ENCODE peak calls at places on chromosomes 11 and 22, in ten cellular contexts. One of them, this sample, is unnamed.

GRCh38 chr11:102994101-102994500 is 38.6 kb upstream of the MMP13 start:
- DNase-seq in GM23338: no peak
- DNase-seq in sigmoid colon: no peak
- DNase-seq in transverse colon: no peak
- DNase-seq in stomach: no peak
- DNase-seq in suprapubic skin: no peak
- DNase-seq in GM12878: no peak
- DNase-seq in vagina: no peak
- DNase-seq in prostate gland: no peak
- DNase-seq in HCT116: peak
- DNase-seq in this sample: no peak

GRCh38 chr11:8087185-8087584 is 6.2 kb downstream of the TUB start:
- DNase-seq in GM23338: peak
- DNase-seq in sigmoid colon: no peak
- DNase-seq in transverse colon: no peak
- DNase-seq in stomach: no peak
- DNase-seq in suprapubic skin: no peak
- DNase-seq in GM12878: no peak
- DNase-seq in vagina: no peak
- DNase-seq in prostate gland: no peak
- DNase-seq in HCT116: no peak
- DNase-seq in this sample: no peak

GRCh38 chr11:20162824-20163777 is 2.8 kb upstream of the DBX1 start:
- DNase-seq in GM23338: peak
- DNase-seq in sigmoid colon: no peak
- DNase-seq in transverse colon: no peak
- DNase-seq in stomach: no peak
- DNase-seq in suprapubic skin: no peak
- DNase-seq in GM12878: no peak
- DNase-seq in vagina: no peak
- DNase-seq in prostate gland: no peak
- DNase-seq in HCT116: no peak
- DNase-seq in this sample: no peak

GRCh38 chr11:94796863-94797262 is 28.7 kb downstream of the AMOTL1 start:
- DNase-seq in GM23338: no peak
- DNase-seq in sigmoid colon: no peak
- DNase-seq in transverse colon: no peak
- DNase-seq in stomach: no peak
- DNase-seq in suprapubic skin: no peak
- DNase-seq in GM12878: no peak
- DNase-seq in vagina: no peak
- DNase-seq in prostate gland: no peak
- DNase-seq in HCT116: no peak
- DNase-seq in this sample: no peak

GRCh38 chr11:69718147-69718546 is 14.3 kb upstream of the FGF19 start:
- DNase-seq in GM23338: peak
- DNase-seq in sigmoid colon: no peak
- DNase-seq in transverse colon: no peak
- DNase-seq in stomach: no peak
- DNase-seq in suprapubic skin: no peak
- DNase-seq in GM12878: no peak
- DNase-seq in vagina: no peak
- DNase-seq in prostate gland: no peak
- DNase-seq in HCT116: no peak
- DNase-seq in this sample: no peak

GRCh38 chr11:11587122-11587521 is 34.7 kb downstream of the GALNT18 start:
- DNase-seq in GM23338: no peak
- DNase-seq in sigmoid colon: no peak
- DNase-seq in transverse colon: no peak
- DNase-seq in stomach: no peak
- DNase-seq in suprapubic skin: no peak
- DNase-seq in GM12878: no peak
- DNase-seq in vagina: peak
- DNase-seq in prostate gland: no peak
- DNase-seq in HCT116: no peak
- DNase-seq in this sample: no peak

GRCh38 chr22:21000215-21000986 is 1.5 kb downstream of the THAP7 start:
- DNase-seq in GM23338: no peak
- DNase-seq in sigmoid colon: no peak
- DNase-seq in transverse colon: no peak
- DNase-seq in stomach: no peak
- DNase-seq in suprapubic skin: no peak
- DNase-seq in GM12878: no peak
- DNase-seq in vagina: no peak
- DNase-seq in prostate gland: no peak
- DNase-seq in HCT116: no peak
- DNase-seq in this sample: no peak

GRCh38 chr11:85767277-85767676 is 43.7 kb downstream of the SYTL2 start:
- DNase-seq in GM23338: no peak
- DNase-seq in sigmoid colon: no peak
- DNase-seq in transverse colon: no peak
- DNase-seq in stomach: no peak
- DNase-seq in suprapubic skin: no peak
- DNase-seq in GM12878: no peak
- DNase-seq in vagina: no peak
- DNase-seq in prostate gland: no peak
- DNase-seq in HCT116: no peak
- DNase-seq in this sample: no peak

GRCh38 chr22:42188808-42189447 is 58.3 kb upstream of the CYP2D6 start:
- DNase-seq in GM23338: no peak
- DNase-seq in sigmoid colon: no peak
- DNase-seq in transverse colon: peak
- DNase-seq in stomach: no peak
- DNase-seq in suprapubic skin: no peak
- DNase-seq in GM12878: no peak
- DNase-seq in vagina: no peak
- DNase-seq in prostate gland: no peak
- DNase-seq in HCT116: peak
- DNase-seq in this sample: no peak

GRCh38 chr22:50522806-50523438 is 2.5 kb downstream of the SCO2 start:
- DNase-seq in GM23338: no peak
- DNase-seq in sigmoid colon: no peak
- DNase-seq in transverse colon: no peak
- DNase-seq in stomach: no peak
- DNase-seq in suprapubic skin: no peak
- DNase-seq in GM12878: no peak
- DNase-seq in vagina: no peak
- DNase-seq in prostate gland: no peak
- DNase-seq in HCT116: no peak
- DNase-seq in this sample: no peak

GRCh38 chr22:32998373-32998772 is 59.8 kb downstream of the SYN3 start:
- DNase-seq in GM23338: no peak
- DNase-seq in sigmoid colon: no peak
- DNase-seq in transverse colon: no peak
- DNase-seq in stomach: no peak
- DNase-seq in suprapubic skin: no peak
- DNase-seq in GM12878: no peak
- DNase-seq in vagina: no peak
- DNase-seq in prostate gland: no peak
- DNase-seq in HCT116: no peak
- DNase-seq in this sample: no peak

GRCh38 chr11:59511675-59512074 is 336 bp downstream of the OR4D9 start:
- DNase-seq in GM23338: no peak
- DNase-seq in sigmoid colon: no peak
- DNase-seq in transverse colon: no peak
- DNase-seq in stomach: no peak
- DNase-seq in suprapubic skin: no peak
- DNase-seq in GM12878: no peak
- DNase-seq in vagina: no peak
- DNase-seq in prostate gland: no peak
- DNase-seq in HCT116: no peak
- DNase-seq in this sample: no peak

DNA sequence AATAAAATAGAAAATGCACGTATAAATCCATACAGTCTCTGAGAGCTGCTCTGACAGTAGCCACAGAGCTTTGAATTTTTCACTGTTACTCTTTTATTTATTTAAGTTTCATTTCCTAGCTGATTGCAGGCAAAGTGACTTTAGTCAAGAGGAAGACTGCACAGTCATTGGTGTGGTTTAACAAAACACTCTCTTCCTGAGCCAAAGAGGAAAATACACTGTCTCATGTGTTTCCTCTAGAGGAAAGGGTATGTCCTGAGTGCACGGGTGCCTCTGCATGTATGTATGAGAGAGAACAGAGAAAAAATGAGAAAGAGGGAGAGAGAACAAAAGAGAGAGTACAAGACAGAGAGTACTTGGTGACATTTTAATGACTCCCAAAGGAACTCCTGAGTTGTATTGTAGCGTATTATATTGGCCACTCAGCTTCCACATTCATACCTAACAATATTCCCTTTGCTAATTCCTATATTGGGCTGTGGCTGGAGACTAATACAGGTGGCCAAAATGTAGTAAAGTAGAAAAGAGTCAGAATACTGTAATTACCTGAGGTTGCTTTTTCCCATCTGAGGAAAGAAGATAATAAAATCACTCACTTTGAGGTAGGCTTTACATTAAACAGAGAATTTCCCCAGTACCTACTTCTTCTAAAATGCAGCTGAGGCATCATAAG is at the start of gene OR4D9:
- DNase-seq in GM23338: no peak
- DNase-seq in sigmoid colon: no peak
- DNase-seq in transverse colon: no peak
- DNase-seq in stomach: no peak
- DNase-seq in suprapubic skin: no peak
- DNase-seq in GM12878: no peak
- DNase-seq in vagina: no peak
- DNase-seq in prostate gland: no peak
- DNase-seq in HCT116: no peak
- DNase-seq in this sample: no peak
- TF ChIP-seq POLR2AphosphoS5 in GM23338: no peak
- TF ChIP-seq POLR2AphosphoS5 in sigmoid colon: no peak
- TF ChIP-seq POLR2AphosphoS5 in transverse colon: no peak
- TF ChIP-seq POLR2AphosphoS5 in stomach: no peak
- TF ChIP-seq POLR2AphosphoS5 in suprapubic skin: no peak
- TF ChIP-seq POLR2AphosphoS5 in GM12878: no peak
- TF ChIP-seq POLR2AphosphoS5 in vagina: no peak
- TF ChIP-seq POLR2AphosphoS5 in prostate gland: no peak
- TF ChIP-seq POLR2AphosphoS5 in HCT116: no peak
- TF ChIP-seq POLR2AphosphoS5 in this sample: no peak

DNA sequence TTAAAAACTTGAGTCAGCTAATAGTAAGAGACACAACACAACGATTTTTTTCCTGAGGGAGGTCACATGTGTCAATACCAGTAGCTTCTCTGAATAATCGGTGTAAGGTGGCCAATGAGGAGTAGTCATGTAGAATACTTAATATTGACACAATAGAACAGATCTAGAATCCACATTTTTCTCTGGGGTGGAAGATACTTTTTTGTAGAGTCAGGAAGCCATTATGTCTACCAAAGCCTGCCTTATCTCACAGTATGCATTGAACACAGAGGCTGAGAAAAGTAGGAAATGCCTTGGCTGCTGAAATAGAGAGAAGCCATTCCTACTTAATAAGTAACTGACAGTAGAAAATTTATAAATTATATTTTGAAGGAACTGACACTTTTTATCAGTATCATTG is 725.0 kb downstream of the METTL15 start:
- DNase-seq in GM23338: no peak
- DNase-seq in sigmoid colon: no peak
- DNase-seq in transverse colon: no peak
- DNase-seq in stomach: no peak
- DNase-seq in suprapubic skin: no peak
- DNase-seq in GM12878: no peak
- DNase-seq in vagina: no peak
- DNase-seq in prostate gland: no peak
- DNase-seq in HCT116: no peak
- DNase-seq in this sample: no peak
- H3K27ac ChIP-seq in GM23338: no peak
- H3K27ac ChIP-seq in sigmoid colon: no peak
- H3K27ac ChIP-seq in transverse colon: no peak
- H3K27ac ChIP-seq in stomach: no peak
- H3K27ac ChIP-seq in suprapubic skin: no peak
- H3K27ac ChIP-seq in GM12878: no peak
- H3K27ac ChIP-seq in vagina: no peak
- H3K27ac ChIP-seq in prostate gland: no peak
- H3K27ac ChIP-seq in HCT116: no peak
- H3K27ac ChIP-seq in this sample: no peak

DNA sequence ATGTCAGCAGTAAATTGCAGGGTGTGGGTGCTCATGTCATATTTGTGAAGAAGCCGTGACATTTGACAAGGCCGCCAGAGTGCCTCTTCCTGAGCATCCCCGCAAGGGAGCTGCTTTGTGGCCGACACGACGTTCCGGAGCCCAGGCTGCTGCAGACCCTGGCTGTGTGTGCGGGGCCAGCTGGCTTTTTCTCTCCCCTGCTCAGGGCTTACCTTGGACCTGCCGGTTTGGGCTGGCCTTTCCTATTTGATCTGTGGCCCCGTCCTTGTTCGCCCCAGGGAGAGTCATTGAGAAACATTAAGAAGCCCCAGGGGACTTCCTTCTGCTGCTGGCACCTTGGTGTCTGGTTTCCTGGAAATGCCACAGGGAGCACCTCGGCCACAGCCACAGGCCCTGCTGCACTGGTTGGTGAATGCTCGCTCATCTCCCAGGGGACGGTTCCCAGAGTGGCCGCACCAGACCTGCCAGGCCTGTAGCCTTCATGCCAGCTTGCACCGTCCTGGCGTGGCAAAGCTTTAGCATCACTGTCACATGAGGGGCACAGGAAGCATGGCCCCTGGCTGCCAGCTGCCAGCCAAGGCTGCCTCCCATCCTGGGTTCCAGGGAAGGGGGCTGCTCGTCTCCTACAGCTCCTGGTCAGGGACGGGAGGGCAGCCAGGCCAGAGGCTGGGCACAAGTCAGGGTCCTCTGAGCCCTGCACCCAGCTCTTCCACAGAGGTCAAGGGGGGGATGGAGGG is 5.4 kb downstream of the GRK2 start:
- DNase-seq in GM23338: no peak
- DNase-seq in sigmoid colon: peak
- DNase-seq in transverse colon: peak
- DNase-seq in stomach: no peak
- DNase-seq in suprapubic skin: no peak
- DNase-seq in GM12878: peak
- DNase-seq in vagina: no peak
- DNase-seq in prostate gland: no peak
- DNase-seq in HCT116: no peak
- DNase-seq in this sample: no peak
- TF ChIP-seq POLR2AphosphoS5 in GM23338: no peak
- TF ChIP-seq POLR2AphosphoS5 in sigmoid colon: no peak
- TF ChIP-seq POLR2AphosphoS5 in transverse colon: no peak
- TF ChIP-seq POLR2AphosphoS5 in stomach: no peak
- TF ChIP-seq POLR2AphosphoS5 in suprapubic skin: no peak
- TF ChIP-seq POLR2AphosphoS5 in GM12878: no peak
- TF ChIP-seq POLR2AphosphoS5 in vagina: peak
- TF ChIP-seq POLR2AphosphoS5 in prostate gland: no peak
- TF ChIP-seq POLR2AphosphoS5 in HCT116: no peak
- TF ChIP-seq POLR2AphosphoS5 in this sample: no peak

DNA sequence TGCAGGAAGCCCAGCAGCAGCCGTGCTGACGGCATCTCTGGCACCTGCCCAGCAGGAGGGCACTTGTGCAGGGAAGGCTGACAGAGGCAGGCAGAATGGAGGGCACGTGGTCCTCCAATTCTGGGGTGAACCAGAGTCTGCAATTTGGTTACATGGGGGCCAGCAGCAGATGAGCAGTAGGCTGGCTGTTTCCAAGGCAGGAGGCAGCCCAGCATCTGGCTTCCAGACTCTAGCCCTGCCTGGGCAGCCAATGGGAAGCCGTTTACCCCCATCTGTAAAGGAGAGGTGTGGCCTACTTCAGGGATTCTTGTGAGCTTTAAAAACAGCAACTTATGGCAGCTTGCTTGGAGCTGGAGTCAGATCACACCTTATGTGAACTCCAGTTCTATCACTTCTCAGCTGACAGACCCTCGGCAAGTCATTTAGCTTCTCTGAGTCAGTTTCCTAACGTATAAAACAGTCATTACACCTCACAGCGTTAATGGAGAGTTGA is 27.9 kb upstream of the RASL10A start:
- DNase-seq in GM23338: no peak
- DNase-seq in sigmoid colon: peak
- DNase-seq in transverse colon: no peak
- DNase-seq in stomach: peak
- DNase-seq in suprapubic skin: peak
- DNase-seq in GM12878: no peak
- DNase-seq in vagina: no peak
- DNase-seq in prostate gland: no peak
- DNase-seq in HCT116: no peak
- DNase-seq in this sample: no peak
- H3K27ac ChIP-seq in GM23338: no peak
- H3K27ac ChIP-seq in sigmoid colon: peak
- H3K27ac ChIP-seq in transverse colon: peak
- H3K27ac ChIP-seq in stomach: no peak
- H3K27ac ChIP-seq in suprapubic skin: no peak
- H3K27ac ChIP-seq in GM12878: no peak
- H3K27ac ChIP-seq in vagina: no peak
- H3K27ac ChIP-seq in prostate gland: no peak
- H3K27ac ChIP-seq in HCT116: peak
- H3K27ac ChIP-seq in this sample: no peak